ENCODE peak calls at places on chromosomes 13 and 19, in nine cellular contexts. K, R, E, V, S, D, J, H and G are unnamed samples. For H3K4me1, H3K36me3 and H3K27me3, the result is how much of the 10 kb centered on the place peaks cover.

GRCh38 chr19:50537769-50538230 is 24.1 kb upstream of the ASPDH start:
- DNase-seq in K (no peak), R (peak), E (peak), V (peak), S (peak), D (peak), J (no peak), H (peak), G (peak)

GRCh38 chr13:74243637-74244526 is 109.7 kb upstream of the KLF12 start:
- DNase-seq in K (no peak), R (no peak), E (no peak), V (no peak), S (peak), D (no peak), J (no peak), H (no peak), G (no peak)

GRCh38 chr19:1860133-1860775 is 3.1 kb downstream of the KLF16 start:
- DNase-seq in K (no peak), R (peak), E (no peak), V (peak), S (peak), D (no peak), J (no peak), H (no peak), G (peak)

GRCh38 chr13:113166266-113166665 is 7.8 kb downstream of the PROZ start:
- DNase-seq in K (no peak), R (no peak), E (no peak), V (no peak), S (no peak), D (no peak), J (no peak), H (no peak), G (no peak)

GRCh38 chr19:13526552-13526951 is 20.3 kb upstream of the CACNA1A start:
- DNase-seq in K (no peak), R (no peak), E (no peak), V (no peak), S (no peak), D (no peak), J (no peak), H (no peak), G (no peak)

GRCh38 chr13:109682534-109683244 is 103.7 kb downstream of the IRS2 start:
- DNase-seq in K (no peak), R (no peak), E (no peak), V (no peak), S (no peak), D (no peak), J (no peak), H (no peak), G (no peak)

GRCh38 chr13:94988654-94989053 is 276.3 kb upstream of the SOX21 start:
- DNase-seq in K (no peak), R (no peak), E (no peak), V (no peak), S (no peak), D (no peak), J (no peak), H (no peak), G (no peak)

GRCh38 chr13:109346060-109346459 is 440.3 kb downstream of the IRS2 start:
- DNase-seq in K (no peak), R (no peak), E (no peak), V (no peak), S (no peak), D (no peak), J (no peak), H (no peak), G (no peak)

GRCh38 chr19:43308244-43308815 is 39.0 kb upstream of the PSG9 start:
- DNase-seq in K (no peak), R (no peak), E (no peak), V (no peak), S (no peak), D (no peak), J (no peak), H (no peak), G (no peak)

GRCh38 chr13:94994506-94994905 is 282.2 kb upstream of the SOX21 start:
- DNase-seq in K (no peak), R (no peak), E (no peak), V (no peak), S (no peak), D (no peak), J (no peak), H (no peak), G (no peak)

GRCh38 chr19:15636026-15636425 is 4.7 kb upstream of the CYP4F3 start:
- DNase-seq in K (no peak), R (no peak), E (no peak), V (no peak), S (no peak), D (no peak), J (no peak), H (no peak), G (no peak)

GRCh38 chr13:24745861-24746617 is 17.9 kb upstream of the RNF17 start:
- DNase-seq in K (peak), R (no peak), E (no peak), V (no peak), S (no peak), D (peak), J (no peak), H (no peak), G (no peak)

GRCh38 chr19:7870571-7871279 is 3.5 kb downstream of the PRR36 start:
- DNase-seq in K (peak), R (peak), E (peak), V (peak), S (peak), D (no peak), J (no peak), H (peak), G (peak)

GRCh38 chr13:73168226-73168992 is 109.6 kb downstream of the KLF5 start:
- DNase-seq in K (no peak), R (no peak), E (no peak), V (no peak), S (no peak), D (no peak), J (no peak), H (no peak), G (no peak)

GRCh38 chr19:11995174-11995573 is 30.3 kb downstream of the ZNF763 start:
- DNase-seq in K (no peak), R (no peak), E (no peak), V (no peak), S (no peak), D (no peak), J (no peak), H (no peak), G (no peak)

GRCh38 chr19:47187023-47187655 is 43.9 kb downstream of the BBC3 start:
- DNase-seq in K (no peak), R (no peak), E (no peak), V (no peak), S (no peak), D (no peak), J (no peak), H (no peak), G (no peak)

GRCh38 chr19:751501-752341 is 809 bp downstream of the MISP start:
- DNase-seq in K (no peak), R (peak), E (peak), V (peak), S (peak), D (peak), J (no peak), H (no peak), G (no peak)

GRCh38 chr13:20475927-20476691 is 49.5 kb downstream of the CRYL1 start:
- DNase-seq in K (no peak), R (peak), E (no peak), V (no peak), S (no peak), D (no peak), J (no peak), H (no peak), G (no peak)

GRCh38 chr19:12785431-12786011 is 5.8 kb upstream of the JUNB start:
- DNase-seq in K (no peak), R (peak), E (peak), V (no peak), S (no peak), D (no peak), J (no peak), H (no peak), G (no peak)

GRCh38 chr13:24747248-24748151 is 16.5 kb upstream of the RNF17 start:
- DNase-seq in K (no peak), R (peak), E (no peak), V (no peak), S (peak), D (peak), J (no peak), H (no peak), G (no peak)

GRCh38 chr13:80168089-80168850 is 172.7 kb downstream of the SPRY2 start:
- DNase-seq in K (no peak), R (no peak), E (no peak), V (no peak), S (peak), D (no peak), J (no peak), H (no peak), G (no peak)

GRCh38 chr13:73876323-73876722 is 257.9 kb downstream of the KLF12 start:
- DNase-seq in K (no peak), R (no peak), E (no peak), V (no peak), S (peak), D (no peak), J (no peak), H (no peak), G (no peak)

GRCh38 chr19:44653343-44653742 is 9.6 kb downstream of the PVR start:
- DNase-seq in K (no peak), R (no peak), E (no peak), V (no peak), S (no peak), D (no peak), J (no peak), H (no peak), G (no peak)

GRCh38 chr13:60627071-60627686 is 230.2 kb downstream of the TDRD3 start:
- DNase-seq in K (no peak), R (no peak), E (no peak), V (no peak), S (peak), D (no peak), J (no peak), H (no peak), G (peak)

GRCh38 chr19:33404916-33405315 is 31.4 kb downstream of the CEBPG start:
- DNase-seq in K (peak), R (peak), E (no peak), V (no peak), S (no peak), D (peak), J (no peak), H (no peak), G (peak)

GRCh38 chr13:110911880-110912279 is 3.0 kb downstream of the ANKRD10 start:
- DNase-seq in K (no peak), R (no peak), E (peak), V (no peak), S (no peak), D (no peak), J (no peak), H (no peak), G (no peak)

GRCh38 chr13:110904748-110905147 is 10.1 kb downstream of the ANKRD10 start:
- DNase-seq in K (no peak), R (no peak), E (no peak), V (no peak), S (no peak), D (no peak), J (no peak), H (no peak), G (no peak)

GRCh38 chr13:110910013-110910890 is 4.6 kb downstream of the ANKRD10 start:
- DNase-seq in K (no peak), R (peak), E (no peak), V (no peak), S (no peak), D (peak), J (no peak), H (no peak), G (no peak)

GRCh38 chr13:110907951-110908898 is 6.6 kb downstream of the ANKRD10 start:
- DNase-seq in K (no peak), R (peak), E (peak), V (no peak), S (no peak), D (no peak), J (no peak), H (no peak), G (peak)

DNA sequence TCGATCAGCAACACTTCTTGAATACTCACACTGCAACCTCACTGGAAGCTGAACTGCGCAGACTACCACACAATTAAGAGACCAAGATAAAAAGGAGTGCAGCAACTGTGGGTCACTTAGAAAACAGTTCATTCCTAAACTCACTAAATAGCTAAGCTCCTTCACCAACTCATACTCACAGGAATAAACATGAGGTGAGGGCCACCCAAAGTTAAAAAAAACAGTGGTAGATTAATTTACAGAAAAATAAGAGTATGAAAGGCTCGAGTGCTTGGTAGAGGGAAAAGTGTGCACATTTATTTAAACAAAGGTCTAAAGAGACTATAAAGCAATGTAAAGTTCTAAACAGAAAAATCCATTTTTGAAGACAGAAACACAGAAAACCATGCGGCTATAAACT is 7.6 kb downstream of the ANKRD10 start:
- DNase-seq in K (no peak), R (no peak), E (no peak), V (no peak), S (no peak), D (no peak), J (no peak), H (no peak), G (no peak)
- H3K4me1 ChIP-seq in K (half or more), R (half or more), E (under half), V (half or more), S (under half), D (under half), J (under half), H (under half), G (under half)

GRCh38 chr13:81194362-81194761 is 853.4 kb upstream of the SPRY2 start:
- DNase-seq in K (no peak), R (no peak), E (no peak), V (no peak), S (no peak), D (no peak), J (no peak), H (no peak), G (no peak)

GRCh38 chr13:81197966-81198365 is 857.0 kb upstream of the SPRY2 start:
- DNase-seq in K (no peak), R (no peak), E (no peak), V (no peak), S (no peak), D (no peak), J (no peak), H (no peak), G (no peak)

DNA sequence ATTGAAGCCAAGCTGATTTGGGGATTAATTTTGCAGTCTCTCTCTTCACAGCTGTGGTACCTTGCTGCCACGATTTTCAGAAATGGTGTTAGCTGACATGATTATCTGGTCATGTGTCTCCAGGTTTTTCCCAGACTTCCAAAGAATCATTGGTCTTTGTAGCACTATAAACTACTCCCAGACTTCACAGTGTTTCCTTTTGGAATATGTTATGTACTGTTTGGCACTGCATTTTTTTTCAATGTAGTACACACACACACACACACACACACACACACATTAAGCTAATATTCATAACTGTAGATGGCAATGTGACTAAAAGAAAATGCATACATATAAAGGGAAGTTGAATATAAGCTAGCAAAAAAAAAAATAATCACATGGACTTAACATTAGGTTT is 856.6 kb upstream of the SPRY2 start:
- DNase-seq in K (no peak), R (no peak), E (no peak), V (no peak), S (no peak), D (no peak), J (no peak), H (no peak), G (no peak)
- H3K36me3 ChIP-seq in K (under half), R (under half), E (under half), V (under half), S (under half), D (under half), J (under half), H (under half), G (under half)

DNA sequence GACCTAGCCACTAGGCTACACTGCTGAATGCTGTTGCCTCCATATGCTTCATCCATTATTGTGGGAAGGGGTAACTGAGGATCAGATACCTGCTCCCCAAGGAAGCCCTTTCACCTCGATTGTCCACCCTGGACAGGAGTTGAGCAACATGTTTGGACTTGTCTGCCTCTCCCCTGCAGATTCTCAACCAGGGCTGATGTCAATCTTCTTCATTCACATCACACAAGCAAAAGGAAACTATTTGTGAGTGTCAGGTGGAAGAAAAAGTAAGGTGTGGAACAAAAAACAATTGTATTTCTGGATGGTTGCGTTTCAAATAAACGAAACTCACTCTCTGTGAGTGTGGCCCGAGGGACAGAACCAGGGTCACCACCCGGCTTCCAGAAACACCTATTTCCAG is 29.5 kb upstream of the MUC16 start:
- DNase-seq in K (no peak), R (no peak), E (peak), V (no peak), S (no peak), D (no peak), J (no peak), H (no peak), G (no peak)
- H3K27me3 ChIP-seq in K (under half), R (under half), E (under half), V (under half), S (under half), D (under half), J (under half), H (under half), G (under half)

GRCh38 chr13:70809588-70809987 is 701.3 kb upstream of the KLHL1 start:
- DNase-seq in K (no peak), R (no peak), E (no peak), V (no peak), S (no peak), D (no peak), J (no peak), H (no peak), G (no peak)
- H3K4me1 ChIP-seq in K (under half), R (under half), E (under half), V (under half), S (under half), D (under half), J (under half), H (under half), G (under half)

GRCh38 chr19:38196948-38197656 is 26.9 kb downstream of the DPF1 start:
- DNase-seq in K (no peak), R (no peak), E (no peak), V (no peak), S (no peak), D (no peak), J (no peak), H (no peak), G (no peak)

GRCh38 chr19:38199340-38199739 is 24.7 kb downstream of the DPF1 start:
- DNase-seq in K (no peak), R (no peak), E (no peak), V (no peak), S (no peak), D (no peak), J (no peak), H (no peak), G (no peak)

GRCh38 chr19:38196245-38196837 is 27.7 kb downstream of the DPF1 start:
- DNase-seq in K (peak), R (no peak), E (no peak), V (no peak), S (no peak), D (no peak), J (no peak), H (no peak), G (no peak)

GRCh38 chr19:38195237-38195636 is 28.8 kb downstream of the DPF1 start:
- DNase-seq in K (peak), R (no peak), E (no peak), V (no peak), S (no peak), D (no peak), J (no peak), H (no peak), G (no peak)

GRCh38 chr19:38197937-38198704 is 25.9 kb downstream of the DPF1 start:
- DNase-seq in K (no peak), R (no peak), E (no peak), V (no peak), S (no peak), D (no peak), J (no peak), H (no peak), G (no peak)
- H3K36me3 ChIP-seq in K (under half), R (under half), E (under half), V (under half), S (under half), D (half or more), J (half or more), H (under half), G (under half)

GRCh38 chr13:112054616-112055015 is 12.3 kb upstream of the SOX1 start:
- DNase-seq in K (no peak), R (no peak), E (no peak), V (no peak), S (no peak), D (no peak), J (no peak), H (no peak), G (no peak)
- H3K27me3 ChIP-seq in K (under half), R (half or more), E (half or more), V (half or more), S (under half), D (under half), J (half or more), H (under half), G (under half)

DNA sequence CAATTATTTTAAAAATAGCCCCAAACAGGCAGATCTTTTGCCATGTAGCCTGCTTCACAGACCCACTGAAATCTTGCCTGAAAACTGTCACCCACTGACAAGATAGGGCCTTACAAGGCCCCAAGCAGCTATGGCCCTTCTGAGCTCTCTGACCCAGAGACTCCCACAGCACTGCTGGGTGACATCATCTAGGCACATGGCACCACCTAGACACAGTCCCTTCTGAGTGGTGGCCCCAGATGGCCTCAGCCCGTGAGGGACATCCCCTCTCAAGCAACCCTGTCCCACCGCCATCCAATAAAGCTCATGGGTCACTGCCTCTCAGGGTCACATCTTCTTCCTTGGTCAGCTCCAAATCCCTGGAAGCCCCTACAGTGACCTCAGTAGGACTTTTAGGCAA is 65.0 kb upstream of the DOCK9 start:
- DNase-seq in K (no peak), R (no peak), E (no peak), V (no peak), S (no peak), D (no peak), J (no peak), H (no peak), G (no peak)
- H3K4me1 ChIP-seq in K (under half), R (under half), E (half or more), V (under half), S (under half), D (under half), J (half or more), H (under half), G (under half)

GRCh38 chr13:30972888-30973377 is 40.5 kb downstream of the TEX26 start:
- DNase-seq in K (no peak), R (no peak), E (peak), V (no peak), S (peak), D (no peak), J (no peak), H (no peak), G (no peak)

GRCh38 chr13:30963794-30964193 is 31.3 kb downstream of the TEX26 start:
- DNase-seq in K (no peak), R (peak), E (no peak), V (no peak), S (peak), D (no peak), J (no peak), H (no peak), G (peak)

GRCh38 chr13:30971575-30971974 is 39.1 kb downstream of the TEX26 start:
- DNase-seq in K (no peak), R (no peak), E (no peak), V (no peak), S (peak), D (no peak), J (no peak), H (no peak), G (no peak)

GRCh38 chr13:30974350-30974749 is 41.9 kb downstream of the TEX26 start:
- DNase-seq in K (no peak), R (no peak), E (no peak), V (no peak), S (no peak), D (no peak), J (no peak), H (no peak), G (no peak)

GRCh38 chr13:30968734-30969335 is 36.4 kb downstream of the TEX26 start:
- DNase-seq in K (no peak), R (no peak), E (no peak), V (no peak), S (peak), D (no peak), J (no peak), H (no peak), G (no peak)
- H3K36me3 ChIP-seq in K (under half), R (under half), E (under half), V (under half), S (under half), D (under half), J (under half), H (under half), G (under half)

GRCh38 chr13:28494861-28495585 is at the start of gene FLT1:
- DNase-seq in K (peak), R (no peak), E (no peak), V (peak), S (no peak), D (peak), J (no peak), H (no peak), G (peak)
- H3K27me3 ChIP-seq in K (under half), R (half or more), E (half or more), V (half or more), S (half or more), D (under half), J (half or more), H (under half), G (under half)

GRCh38 chr19:4697304-4697703 is 26.3 kb downstream of the DPP9 start:
- DNase-seq in K (no peak), R (no peak), E (no peak), V (no peak), S (no peak), D (no peak), J (no peak), H (no peak), G (no peak)
- H3K4me1 ChIP-seq in K (under half), R (under half), E (under half), V (half or more), S (under half), D (under half), J (half or more), H (under half), G (under half)